ENCODE peak calls at places on chromosomes 1 and 21, in five cellular contexts. Z, A, O, K and C are unnamed samples. For H3K4me1, the result is how much of the 10 kb centered on the place peaks cover.

GRCh38 chr1:225875044-225875822 is 6.9 kb downstream of the TMEM63A start:
- DNase-seq in Z (no peak), A (peak), O (no peak), K (peak), C (no peak)

GRCh38 chr1:42660907-42661500 is 2.8 kb downstream of the PPIH start:
- DNase-seq in Z (no peak), A (no peak), O (no peak), K (no peak), C (no peak)

GRCh38 chr1:84603941-84604830 is 29.9 kb upstream of the CTBS start:
- DNase-seq in Z (no peak), A (no peak), O (peak), K (peak), C (peak)

GRCh38 chr21:46050651-46051378 is 47.1 kb upstream of the COL6A2 start:
- DNase-seq in Z (no peak), A (peak), O (no peak), K (no peak), C (no peak)

GRCh38 chr1:183804916-183805734 is at the start of gene RGL1:
- DNase-seq in Z (no peak), A (peak), O (peak), K (peak), C (peak)

GRCh38 chr1:9873385-9873784 is 36.7 kb downstream of the CTNNBIP1 start:
- DNase-seq in Z (no peak), A (no peak), O (no peak), K (no peak), C (no peak)

GRCh38 chr1:39266792-39267191 is 62.3 kb downstream of the MACF1 start:
- DNase-seq in Z (no peak), A (no peak), O (no peak), K (no peak), C (no peak)

GRCh38 chr1:116777831-116778830 is 23.9 kb downstream of the CD2 start:
- DNase-seq in Z (no peak), A (no peak), O (peak), K (no peak), C (no peak)

GRCh38 chr1:5718716-5719632 is 273.3 kb downstream of the NPHP4 start:
- DNase-seq in Z (no peak), A (peak), O (no peak), K (no peak), C (no peak)

GRCh38 chr1:2468041-2468472 is 8.0 kb upstream of the PLCH2 start:
- DNase-seq in Z (peak), A (no peak), O (peak), K (no peak), C (no peak)

GRCh38 chr1:21672478-21673276 is 3.5 kb upstream of the RAP1GAP start:
- DNase-seq in Z (no peak), A (no peak), O (peak), K (no peak), C (no peak)

GRCh38 chr1:165290143-165290542 is 66.4 kb downstream of the LMX1A start:
- DNase-seq in Z (no peak), A (no peak), O (peak), K (no peak), C (no peak)

DNA sequence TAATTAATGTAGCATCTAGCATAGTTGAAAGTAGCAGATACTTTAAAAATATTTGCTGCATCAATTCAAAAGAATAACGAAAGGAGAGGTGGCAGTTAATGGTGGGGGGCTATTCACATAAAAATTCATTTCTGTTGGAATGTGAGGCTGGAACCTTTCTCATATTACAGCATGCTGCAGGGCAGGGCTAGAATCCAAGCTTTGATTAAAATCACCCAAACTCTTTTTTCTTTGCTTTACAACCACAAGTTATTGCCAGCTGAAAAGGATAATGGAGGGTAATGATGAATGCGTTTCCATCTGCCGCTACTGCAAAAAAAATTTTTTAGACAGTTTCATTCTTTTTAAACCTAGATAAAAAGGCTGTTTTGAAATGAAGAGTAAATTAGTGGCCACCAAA is 9.8 kb downstream of the DISP1 start:
- DNase-seq in Z (no peak), A (no peak), O (peak), K (no peak), C (no peak)
- H3K4me1 ChIP-seq in Z (under half), A (under half), O (under half), K (under half), C (under half)

GRCh38 chr1:27221098-27221497 is 13.3 kb upstream of the WDTC1 start:
- DNase-seq in Z (no peak), A (no peak), O (no peak), K (no peak), C (no peak)

GRCh38 chr1:27216466-27216865 is 18.0 kb upstream of the WDTC1 start:
- DNase-seq in Z (no peak), A (no peak), O (no peak), K (no peak), C (no peak)

GRCh38 chr1:27218736-27219135 is 15.7 kb upstream of the WDTC1 start:
- DNase-seq in Z (no peak), A (no peak), O (no peak), K (no peak), C (peak)

DNA sequence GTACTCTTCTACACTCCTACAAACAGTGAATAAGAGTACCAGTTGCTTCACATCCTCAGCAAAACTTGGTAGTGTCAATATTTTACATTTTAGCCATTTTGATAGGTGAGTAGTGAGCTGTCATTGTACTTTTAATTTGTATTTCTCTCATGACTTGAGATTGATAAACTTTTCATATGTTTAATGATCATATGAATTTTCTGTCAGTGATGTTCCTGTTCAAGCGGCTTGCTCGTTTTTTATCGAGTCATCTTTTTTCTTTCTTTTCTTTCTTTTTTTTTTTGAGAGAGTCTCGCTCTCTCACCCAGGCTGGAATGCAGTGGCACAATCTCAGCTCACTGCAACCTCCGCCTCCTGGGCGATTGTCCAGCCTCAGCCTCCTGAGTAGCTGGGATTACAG is 17.0 kb upstream of the WDTC1 start:
- DNase-seq in Z (no peak), A (no peak), O (no peak), K (no peak), C (no peak)
- H3K4me1 ChIP-seq in Z (under half), A (under half), O (under half), K (under half), C (under half)

DNA sequence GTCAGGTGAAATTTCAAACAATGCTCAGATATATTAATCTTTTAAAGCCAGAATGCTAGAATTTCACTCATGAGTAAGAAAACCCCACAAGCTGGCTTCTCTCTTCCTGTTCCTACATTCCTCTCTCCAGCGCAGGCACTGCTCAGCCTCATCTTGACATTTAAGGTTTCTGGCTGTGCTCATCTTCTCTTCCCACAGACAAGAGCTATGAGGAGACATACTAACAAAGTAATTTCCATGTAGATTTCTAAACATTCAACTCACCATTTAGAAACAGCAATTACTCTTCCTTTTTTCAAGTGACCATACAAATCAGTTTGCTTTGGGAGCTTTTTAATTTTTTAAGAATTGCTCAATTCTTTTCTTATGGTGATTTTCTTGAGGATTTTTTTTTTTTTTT is 7.8 kb upstream of the LRRC8D start:
- DNase-seq in Z (no peak), A (no peak), O (peak), K (no peak), C (no peak)
- H3K4me1 ChIP-seq in Z (under half), A (under half), O (under half), K (under half), C (under half)

DNA sequence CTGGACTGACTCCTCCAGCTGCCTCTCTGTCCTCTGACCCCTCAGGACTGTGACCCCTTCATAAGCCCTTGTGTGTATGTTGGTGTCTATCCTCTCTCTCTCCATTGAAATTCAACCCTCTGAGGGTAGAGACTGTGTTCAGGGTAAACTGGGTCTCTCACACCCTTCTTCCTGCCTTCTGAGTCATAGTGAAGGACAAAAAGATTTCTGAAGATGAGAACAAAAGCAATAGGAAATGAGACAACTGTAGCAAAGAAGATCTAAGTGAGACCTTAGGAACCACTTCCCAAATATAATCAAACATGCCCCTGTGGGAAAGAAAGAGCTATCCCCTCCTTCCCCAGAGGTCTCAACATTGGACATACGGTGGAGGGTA is 16.9 kb downstream of the NUAK2 start:
- DNase-seq in Z (no peak), A (no peak), O (no peak), K (no peak), C (no peak)
- H3K4me1 ChIP-seq in Z (under half), A (under half), O (under half), K (under half), C (under half)

DNA sequence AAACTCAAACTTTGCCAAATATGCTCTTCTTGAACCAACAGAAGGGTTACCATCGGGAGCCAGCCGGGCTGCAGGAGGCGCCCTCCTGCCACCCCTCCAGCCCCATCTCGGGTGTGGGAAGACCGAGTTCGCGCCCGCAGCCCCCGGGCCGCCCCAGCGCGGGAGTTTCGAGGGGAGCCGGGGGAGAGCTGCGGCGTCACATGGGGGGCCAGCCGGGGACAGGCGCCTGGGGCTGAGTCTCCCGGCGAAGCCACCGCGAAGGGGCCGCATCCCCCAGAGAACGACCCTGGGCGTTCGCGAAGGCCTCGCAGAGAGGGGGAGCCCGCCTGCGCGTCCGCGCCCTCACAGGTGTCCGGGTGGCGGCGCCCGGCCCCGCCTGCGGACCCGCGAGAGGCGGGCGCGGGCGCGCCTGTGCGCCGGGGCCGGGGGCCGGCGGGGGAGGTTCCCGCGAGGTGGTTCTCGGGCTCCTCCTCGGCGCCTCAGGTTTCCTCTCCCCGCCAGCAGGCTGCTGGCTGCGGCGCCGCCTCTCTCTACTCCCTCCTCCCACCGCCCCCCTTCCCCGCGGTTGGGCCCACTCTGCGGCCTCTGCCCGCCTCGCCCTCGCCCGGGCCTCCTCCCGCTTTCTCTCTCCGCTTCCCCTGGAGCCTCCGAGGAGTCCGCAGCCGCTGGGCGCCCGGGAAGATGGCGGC is at the start of gene RAVER2:
- DNase-seq in Z (peak), A (peak), O (peak), K (peak), C (peak)
- H3K4me1 ChIP-seq in Z (under half), A (under half), O (under half), K (under half), C (under half)

GRCh38 chr1:78072216-78072615 is 26.4 kb downstream of the GIPC2 start:
- DNase-seq in Z (no peak), A (no peak), O (peak), K (no peak), C (no peak)

GRCh38 chr1:78070210-78070609 is 24.4 kb downstream of the GIPC2 start:
- DNase-seq in Z (no peak), A (no peak), O (no peak), K (no peak), C (no peak)

GRCh38 chr1:78071696-78072095 is 25.9 kb downstream of the GIPC2 start:
- DNase-seq in Z (no peak), A (no peak), O (no peak), K (no peak), C (no peak)

GRCh38 chr1:78069784-78070183 is 24.0 kb downstream of the GIPC2 start:
- DNase-seq in Z (no peak), A (no peak), O (no peak), K (no peak), C (no peak)

DNA sequence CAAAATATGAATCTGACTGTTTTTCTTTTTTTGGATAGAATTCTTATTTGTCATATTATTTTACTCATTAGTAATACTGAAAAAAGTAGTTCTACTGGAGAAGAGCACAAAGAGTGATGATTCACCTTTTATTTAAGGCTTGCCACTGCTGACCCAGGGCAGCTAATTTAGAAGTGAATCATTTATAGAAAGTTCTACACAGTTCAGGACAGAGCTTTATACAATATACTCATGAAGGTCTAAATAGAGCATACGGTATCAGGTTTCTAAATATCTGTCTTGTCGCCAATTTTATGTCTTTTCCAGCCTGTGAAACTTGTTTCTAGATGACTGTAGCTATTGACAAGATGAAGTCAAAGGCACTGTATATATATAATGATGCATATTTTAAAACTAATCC is 25.0 kb downstream of the GIPC2 start:
- DNase-seq in Z (no peak), A (no peak), O (peak), K (no peak), C (no peak)
- H3K4me1 ChIP-seq in Z (under half), A (under half), O (under half), K (under half), C (under half)